ENCODE peak calls at places on chromosomes 7 and 10, in nine cellular contexts. G is T-helper 2 cell; Q is NCI-H1092 treated with DMSO at 0.1 percent for 48 hours; L is CD4-positive, alpha-beta T cell; C is SK-N-DZ; E is lower lobe of right lung; M is NCI-H2171 treated with DMSO at 0.1 percent for 48 hours; J is pons; D is left cardiac atrium. T is an unnamed sample.

GRCh38 chr10:97483526-97483925 is 14.7 kb downstream of the MMS19 start:
- DNase-seq in C (no peak), M (no peak), L (no peak), D (no peak), Q (no peak), G (no peak), J (no peak), E (no peak), T (no peak)

GRCh38 chr7:103140061-103140460 is 8.8 kb downstream of the NAPEPLD start:
- DNase-seq in L (no peak), Q (no peak), E (no peak), C (no peak), G (no peak), J (no peak), D (no peak), M (no peak), T (no peak)

GRCh38 chr7:106717997-106718871 is 57.3 kb upstream of the CCDC71L start:
- DNase-seq in C (no peak), L (peak), M (no peak), G (no peak), D (peak), Q (no peak), J (peak), E (no peak), T (no peak)

GRCh38 chr10:122421054-122421625 is 33.3 kb upstream of the ARMS2 start:
- DNase-seq in C (no peak), E (no peak), J (no peak), G (no peak), D (no peak), L (no peak), Q (no peak), M (no peak), T (no peak)

GRCh38 chr10:71217266-71218045 is 5.1 kb downstream of the UNC5B start:
- DNase-seq in L (no peak), C (no peak), G (no peak), J (peak), M (peak), Q (no peak), D (no peak), E (no peak), T (no peak)

GRCh38 chr10:124674768-124675222 is 69.4 kb downstream of the FAM53B start:
- DNase-seq in L (no peak), G (no peak), D (no peak), Q (no peak), C (no peak), E (peak), M (no peak), J (no peak), T (no peak)

GRCh38 chr10:26755443-26755903 is 58.0 kb downstream of the PDSS1 start:
- DNase-seq in D (no peak), J (no peak), M (no peak), G (no peak), C (no peak), Q (no peak), L (no peak), E (no peak), T (no peak)

GRCh38 chr7:129635300-129636029 is 23.9 kb downstream of the NRF1 start:
- DNase-seq in L (peak), J (peak), Q (peak), E (peak), G (peak), D (peak), C (peak), M (peak), T (peak)

GRCh38 chr7:17103984-17104383 is 194.5 kb upstream of the AHR start:
- DNase-seq in E (no peak), C (no peak), L (no peak), J (no peak), G (no peak), Q (peak), M (no peak), D (no peak), T (no peak)

GRCh38 chr10:132397671-132398565 is 918 bp downstream of the PWWP2B start:
- DNase-seq in L (peak), E (peak), G (no peak), J (no peak), D (peak), Q (peak), C (peak), M (peak), T (peak)

GRCh38 chr7:151699147-151699546 is 177.8 kb downstream of the PRKAG2 start:
- DNase-seq in L (no peak), J (no peak), M (no peak), C (no peak), D (no peak), Q (no peak), G (no peak), E (no peak), T (no peak)

GRCh38 chr10:99804471-99804870 is 22.0 kb downstream of the ABCC2 start:
- DNase-seq in G (no peak), J (no peak), D (no peak), Q (no peak), E (no peak), M (no peak), L (no peak), C (no peak), T (no peak)

GRCh38 chr7:26199301-26200112 is 1.0 kb downstream of the HNRNPA2B1 start:
- DNase-seq in G (peak), E (peak), Q (peak), J (peak), C (peak), M (peak), L (peak), D (peak), T (peak)

GRCh38 chr7:128699196-128699712 is 27.2 kb downstream of the GARIN1A start:
- DNase-seq in L (no peak), G (no peak), Q (no peak), D (no peak), C (no peak), M (no peak), J (no peak), E (no peak), T (no peak)

GRCh38 chr7:130695840-130696239 is 9.5 kb upstream of the TSGA13 start:
- DNase-seq in G (no peak), J (peak), L (no peak), Q (peak), M (peak), D (no peak), E (no peak), C (peak), T (no peak)

GRCh38 chr7:143456992-143457793 is 13.9 kb downstream of the TAS2R60 start:
- DNase-seq in D (no peak), G (no peak), J (no peak), E (no peak), L (no peak), M (no peak), C (no peak), Q (no peak), T (no peak)

GRCh38 chr7:38660427-38661099 is 29.4 kb upstream of the AMPH start:
- DNase-seq in M (peak), E (peak), C (peak), D (no peak), J (no peak), L (no peak), G (peak), Q (peak), T (no peak)

GRCh38 chr7:45401851-45402250 is 172.3 kb upstream of the ADCY1 start:
- DNase-seq in C (no peak), D (no peak), M (no peak), G (no peak), L (no peak), E (no peak), J (no peak), Q (no peak), T (no peak)

GRCh38 chr10:119341236-119342016 is 134.1 kb downstream of the GRK5 start:
- DNase-seq in J (no peak), E (no peak), M (no peak), C (peak), Q (no peak), G (no peak), L (peak), D (peak), T (no peak)

GRCh38 chr7:12475362-12476063 is 71.8 kb upstream of the VWDE start:
- DNase-seq in J (no peak), G (no peak), L (no peak), Q (no peak), C (peak), D (no peak), E (no peak), M (peak), T (no peak)

GRCh38 chr10:126437661-126438406 is 49.6 kb upstream of the ADAM12 start:
- DNase-seq in L (no peak), G (no peak), D (no peak), J (no peak), M (no peak), E (no peak), Q (no peak), C (no peak), T (no peak)